ENCODE peak calls at places on chromosome 20, in seven cellular contexts. X, W, S, J, C, N and A are unnamed samples.

GRCh38 chr20:16760431-16761304 is 12.5 kb downstream of the OTOR start:
- DNase-seq in X (peak; percentile 11), W (no peak), S (no peak), J (no peak), C (no peak), N (no peak), A (no peak)

GRCh38 chr20:56630086-56630493 is 984 bp downstream of the TFAP2C start:
- DNase-seq in X (peak; percentile 91), W (peak; percentile 88), S (no peak), J (no peak), C (peak; percentile 72), N (no peak), A (no peak)

GRCh38 chr20:35602851-35603495 is 12.7 kb upstream of the SPAG4 start:
- DNase-seq in X (no peak), W (no peak), S (no peak), J (no peak), C (no peak), N (no peak), A (no peak)

GRCh38 chr20:3041818-3042504 is 1.5 kb upstream of the GNRH2 start:
- DNase-seq in X (peak; percentile 33), W (no peak), S (no peak), J (no peak), C (peak; percentile 6), N (no peak), A (no peak)

GRCh38 chr20:15945301-15945700 is 627.9 kb downstream of the KIF16B start:
- DNase-seq in X (no peak), W (no peak), S (no peak), J (no peak), C (no peak), N (no peak), A (no peak)

GRCh38 chr20:7893019-7893730 is 47.1 kb downstream of the HAO1 start:
- DNase-seq in X (no peak), W (no peak), S (no peak), J (no peak), C (no peak), N (no peak), A (no peak)

GRCh38 chr20:8304124-8304800 is 172.2 kb downstream of the PLCB1 start:
- DNase-seq in X (no peak), W (no peak), S (no peak), J (no peak), C (no peak), N (no peak), A (no peak)

GRCh38 chr20:3739926-3740599 is 7.6 kb downstream of the HSPA12B start:
- DNase-seq in X (no peak), W (no peak), S (no peak), J (no peak), C (no peak), N (no peak), A (no peak)

GRCh38 chr20:59138114-59138602 is 25.5 kb upstream of the ZNF831 start:
- DNase-seq in X (no peak), W (no peak), S (no peak), J (no peak), C (no peak), N (no peak), A (no peak)

GRCh38 chr20:36950432-36951197 is 893 bp downstream of the SAMHD1 start:
- DNase-seq in X (peak; percentile 64), W (peak; percentile 61), S (peak; percentile 20), J (peak; percentile 29), C (peak; percentile 10), N (peak; percentile 51), A (no peak)

GRCh38 chr20:1975251-1975650 is 18.6 kb downstream of the PDYN start:
- DNase-seq in X (no peak), W (no peak), S (no peak), J (no peak), C (no peak), N (no peak), A (no peak)

GRCh38 chr20:2305946-2306345 is 10.1 kb downstream of the TGM3 start:
- DNase-seq in X (peak; percentile 24), W (no peak), S (no peak), J (no peak), C (no peak), N (no peak), A (no peak)

GRCh38 chr20:41476013-41476441 is 109.4 kb upstream of the EMILIN3 start:
- DNase-seq in X (no peak), W (no peak), S (peak; percentile 30), J (no peak), C (peak; percentile 79), N (no peak), A (peak; percentile 21)

GRCh38 chr20:24382775-24383174 is 86.7 kb upstream of the SYNDIG1 start:
- DNase-seq in X (no peak), W (no peak), S (no peak), J (no peak), C (no peak), N (no peak), A (no peak)

GRCh38 chr20:3751664-3752385 is 15.7 kb downstream of the ADISSP start:
- DNase-seq in X (peak; percentile 83), W (peak; percentile 82), S (peak; percentile 74), J (no peak), C (peak; percentile 31), N (peak; percentile 30), A (no peak)

GRCh38 chr20:23299673-23300050 is 50.9 kb upstream of the NXT1 start:
- DNase-seq in X (no peak), W (no peak), S (no peak), J (no peak), C (no peak), N (no peak), A (no peak)

DNA sequence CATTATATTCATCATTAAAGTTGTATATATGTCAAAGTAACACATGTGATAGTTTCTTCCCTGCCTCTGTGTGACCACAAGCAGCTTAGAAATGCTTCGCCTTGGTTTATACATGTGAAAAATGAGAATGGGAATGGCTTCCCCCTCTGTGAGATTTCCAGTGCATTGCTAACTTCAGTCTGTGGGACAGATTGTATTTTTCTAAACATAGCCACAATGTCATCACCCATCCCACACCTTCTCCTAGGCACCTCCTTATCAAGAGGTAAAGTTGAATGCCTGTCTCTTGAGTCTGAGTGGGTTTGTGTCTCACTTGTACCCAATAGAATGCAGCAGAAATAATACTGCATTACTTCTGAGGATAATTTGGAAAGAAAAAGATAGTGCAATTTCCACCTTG is 27.8 kb downstream of the RIN2 start:
- DNase-seq in X (no peak), W (no peak), S (no peak), J (no peak), C (peak; percentile 87), N (no peak), A (no peak)
- H3K27ac ChIP-seq in X (no peak overlapping the region), W (peak overlapping the region; percentile 61), S (peak overlapping the region; percentile 32), J (no peak overlapping the region), C (peak overlapping the region; percentile 45), N (no peak overlapping the region), A (peak overlapping the region; percentile 76)

GRCh38 chr20:12961725-12962124 is 47.0 kb upstream of the SPTLC3 start:
- DNase-seq in X (no peak), W (no peak), S (no peak), J (no peak), C (no peak), N (no peak), A (no peak)

GRCh38 chr20:12965880-12966270 is 42.9 kb upstream of the SPTLC3 start:
- DNase-seq in X (no peak), W (no peak), S (no peak), J (no peak), C (no peak), N (no peak), A (no peak)

GRCh38 chr20:12966468-12967085 is 42.2 kb upstream of the SPTLC3 start:
- DNase-seq in X (peak; percentile 17), W (no peak), S (no peak), J (no peak), C (peak; percentile 42), N (no peak), A (peak; percentile 18)

GRCh38 chr20:12965212-12965879 is 43.4 kb upstream of the SPTLC3 start:
- DNase-seq in X (no peak), W (no peak), S (no peak), J (no peak), C (no peak), N (no peak), A (no peak)

GRCh38 chr20:12963456-12963855 is 45.3 kb upstream of the SPTLC3 start:
- DNase-seq in X (no peak), W (no peak), S (no peak), J (no peak), C (no peak), N (no peak), A (no peak)
- H3K4me3 ChIP-seq in X (no peak overlapping the region), W (no peak overlapping the region), S (no peak overlapping the region), J (no peak overlapping the region), C (no peak overlapping the region), N (no peak overlapping the region), A (no peak overlapping the region)

GRCh38 chr20:38168791-38169589 is 3.9 kb upstream of the TGM2 start:
- DNase-seq in X (no peak), W (peak; percentile 78), S (no peak), J (no peak), C (no peak), N (no peak), A (no peak)

GRCh38 chr20:38170914-38171300 is 5.8 kb upstream of the TGM2 start:
- DNase-seq in X (no peak), W (no peak), S (no peak), J (no peak), C (peak; percentile 36), N (no peak), A (no peak)

GRCh38 chr20:38169636-38170035 is 4.6 kb upstream of the TGM2 start:
- DNase-seq in X (no peak), W (no peak), S (no peak), J (no peak), C (no peak), N (no peak), A (no peak)

GRCh38 chr20:38171301-38172010 is 6.4 kb upstream of the TGM2 start:
- DNase-seq in X (no peak), W (no peak), S (no peak), J (no peak), C (no peak), N (no peak), A (no peak)

GRCh38 chr20:38170219-38170902 is 5.3 kb upstream of the TGM2 start:
- DNase-seq in X (no peak), W (no peak), S (no peak), J (no peak), C (no peak), N (no peak), A (no peak)
- H3K27ac ChIP-seq in X (no peak overlapping the region), W (peak overlapping the region; percentile 11), S (no peak overlapping the region), J (no peak overlapping the region), C (peak overlapping the region; percentile 7), N (no peak overlapping the region), A (peak overlapping the region; percentile 73)

DNA sequence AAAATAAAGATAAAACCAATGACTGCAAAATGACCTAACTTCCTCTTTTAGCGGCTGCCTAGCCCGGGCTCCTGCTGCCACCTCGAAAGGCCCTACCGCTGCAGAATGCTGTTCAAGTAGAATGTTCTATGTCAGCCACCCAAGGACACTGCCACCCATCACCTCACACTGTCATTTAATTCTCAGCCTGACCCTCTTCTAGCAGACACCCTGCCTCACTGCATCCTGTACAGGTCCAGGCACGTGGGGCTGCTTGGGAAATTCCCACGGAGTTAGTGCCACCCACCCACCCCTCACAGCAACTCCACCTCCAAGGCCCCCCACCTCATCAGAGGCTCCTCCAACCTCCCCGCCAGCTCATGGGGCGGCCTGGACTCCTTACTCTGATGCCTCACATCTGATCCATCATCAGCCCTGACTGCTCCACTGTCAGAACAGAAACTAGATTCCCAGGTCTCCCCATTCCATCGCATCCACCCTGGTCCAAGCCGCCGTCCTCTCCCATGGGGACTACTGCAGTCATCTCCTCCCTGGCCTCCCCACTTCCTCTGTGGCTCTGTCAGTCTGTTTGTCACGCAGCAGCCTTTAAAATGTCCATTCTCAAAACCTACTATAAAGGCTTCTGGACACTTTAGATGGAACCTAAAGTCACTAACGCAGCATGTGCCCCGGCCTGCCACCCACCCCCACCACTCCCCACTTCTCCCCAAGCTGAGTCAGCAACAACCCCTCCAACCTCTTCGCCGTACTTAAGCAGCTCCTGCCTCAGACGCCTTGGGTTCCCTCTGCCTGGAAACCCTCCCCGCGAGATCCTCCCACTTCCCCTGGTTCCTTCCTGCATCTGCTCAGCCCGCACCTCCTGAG is 17.0 kb downstream of the NFATC2 start:
- DNase-seq in X (no peak), W (no peak), S (peak; percentile 40), J (peak; percentile 43), C (peak; percentile 28), N (peak; percentile 40), A (no peak)
- H3K4me3 ChIP-seq in X (no peak overlapping the region), W (peak overlapping the region; percentile 21), S (no peak overlapping the region), J (peak overlapping the region; percentile 56), C (no peak overlapping the region), N (peak overlapping the region; percentile 13), A (no peak overlapping the region)